ENCODE peak calls at places on chromosomes 1 and 21, in five cellular contexts. One of them, this sample, is unnamed.

GRCh38 chr21:15794277-15794912 is 64.6 kb downstream of the USP25 start:
- DNase-seq in T47D: no peak
- DNase-seq in myocyte: no peak
- DNase-seq in epithelial cell of esophagus: no peak
- DNase-seq in brain microvascular endothelial cell: no peak
- DNase-seq in this sample: no peak

GRCh38 chr1:53590581-53591515 is 131.6 kb downstream of the DMRTB1 start:
- DNase-seq in epithelial cell of esophagus: no peak
- DNase-seq in myocyte: no peak
- DNase-seq in T47D: no peak
- DNase-seq in brain microvascular endothelial cell: no peak
- DNase-seq in this sample: no peak

GRCh38 chr1:97898948-97899347 is 21.9 kb downstream of the DPYD start:
- DNase-seq in myocyte: no peak
- DNase-seq in T47D: no peak
- DNase-seq in epithelial cell of esophagus: no peak
- DNase-seq in brain microvascular endothelial cell: no peak
- DNase-seq in this sample: no peak

GRCh38 chr1:246933893-246934292 is 2.1 kb upstream of the AHCTF1 start:
- DNase-seq in brain microvascular endothelial cell: no peak
- DNase-seq in T47D: no peak
- DNase-seq in epithelial cell of esophagus: no peak
- DNase-seq in myocyte: no peak
- DNase-seq in this sample: no peak

GRCh38 chr1:25095635-25096200 is 136.6 kb downstream of the SYF2 start:
- DNase-seq in T47D: no peak
- DNase-seq in brain microvascular endothelial cell: no peak
- DNase-seq in myocyte: no peak
- DNase-seq in epithelial cell of esophagus: no peak
- DNase-seq in this sample: no peak

GRCh38 chr1:30484668-30485067 is 238.7 kb downstream of the MATN1 start:
- DNase-seq in brain microvascular endothelial cell: no peak
- DNase-seq in T47D: no peak
- DNase-seq in epithelial cell of esophagus: no peak
- DNase-seq in myocyte: no peak
- DNase-seq in this sample: no peak

GRCh38 chr21:41283211-41283818 is 33.3 kb upstream of the FAM3B start:
- DNase-seq in epithelial cell of esophagus: peak; percentile 87
- DNase-seq in brain microvascular endothelial cell: peak; percentile 65
- DNase-seq in T47D: peak; percentile 65
- DNase-seq in myocyte: peak; percentile 82
- DNase-seq in this sample: peak; percentile 77

GRCh38 chr21:33924079-33924765 is 8.6 kb upstream of the ATP5PO start:
- DNase-seq in brain microvascular endothelial cell: peak; percentile 69
- DNase-seq in epithelial cell of esophagus: peak; percentile 79
- DNase-seq in myocyte: peak; percentile 90
- DNase-seq in T47D: peak; percentile 68
- DNase-seq in this sample: peak; percentile 58

GRCh38 chr1:216598448-216598847 is 124.8 kb downstream of the ESRRG start:
- DNase-seq in myocyte: no peak
- DNase-seq in T47D: no peak
- DNase-seq in epithelial cell of esophagus: no peak
- DNase-seq in brain microvascular endothelial cell: no peak
- DNase-seq in this sample: no peak

GRCh38 chr1:220012259-220012658 is 34.0 kb downstream of the EPRS1 start:
- DNase-seq in myocyte: peak; percentile 62
- DNase-seq in brain microvascular endothelial cell: no peak
- DNase-seq in epithelial cell of esophagus: no peak
- DNase-seq in T47D: no peak
- DNase-seq in this sample: peak; percentile 2

GRCh38 chr1:245752551-245752950 is 597.8 kb downstream of the KIF26B start:
- DNase-seq in myocyte: no peak
- DNase-seq in epithelial cell of esophagus: no peak
- DNase-seq in brain microvascular endothelial cell: no peak
- DNase-seq in T47D: no peak
- DNase-seq in this sample: no peak

GRCh38 chr1:182297312-182297711 is 94.3 kb downstream of the GLUL start:
- DNase-seq in myocyte: no peak
- DNase-seq in epithelial cell of esophagus: no peak
- DNase-seq in T47D: no peak
- DNase-seq in brain microvascular endothelial cell: no peak
- DNase-seq in this sample: no peak

GRCh38 chr1:188117436-188117835 is 1288.7 kb downstream of the PLA2G4A start:
- DNase-seq in epithelial cell of esophagus: peak; percentile 73
- DNase-seq in T47D: no peak
- DNase-seq in brain microvascular endothelial cell: no peak
- DNase-seq in myocyte: no peak
- DNase-seq in this sample: no peak

GRCh38 chr1:41529621-41530395 is 45.3 kb upstream of the EDN2 start:
- DNase-seq in epithelial cell of esophagus: no peak
- DNase-seq in brain microvascular endothelial cell: no peak
- DNase-seq in T47D: no peak
- DNase-seq in myocyte: no peak
- DNase-seq in this sample: no peak

GRCh38 chr1:53410100-53410541 is 49.1 kb upstream of the DMRTB1 start:
- DNase-seq in myocyte: peak; percentile 27
- DNase-seq in epithelial cell of esophagus: peak; percentile 23
- DNase-seq in T47D: no peak
- DNase-seq in brain microvascular endothelial cell: peak; percentile 46
- DNase-seq in this sample: no peak

GRCh38 chr1:15205586-15206346 is 41.3 kb upstream of the FHAD1 start:
- DNase-seq in T47D: no peak
- DNase-seq in myocyte: no peak
- DNase-seq in brain microvascular endothelial cell: no peak
- DNase-seq in epithelial cell of esophagus: no peak
- DNase-seq in this sample: no peak

GRCh38 chr1:6414443-6414844 is 5.3 kb downstream of the HES2 start:
- DNase-seq in epithelial cell of esophagus: peak; percentile 100
- DNase-seq in brain microvascular endothelial cell: no peak
- DNase-seq in T47D: no peak
- DNase-seq in myocyte: peak; percentile 71
- DNase-seq in this sample: peak; percentile 9

GRCh38 chr21:26077523-26077922 is 93.0 kb downstream of the APP start:
- DNase-seq in T47D: no peak
- DNase-seq in brain microvascular endothelial cell: no peak
- DNase-seq in myocyte: peak; percentile 80
- DNase-seq in epithelial cell of esophagus: no peak
- DNase-seq in this sample: no peak

GRCh38 chr1:67711150-67711849 is 26.3 kb downstream of the GADD45A start:
- DNase-seq in T47D: no peak
- DNase-seq in brain microvascular endothelial cell: no peak
- DNase-seq in epithelial cell of esophagus: no peak
- DNase-seq in myocyte: no peak
- DNase-seq in this sample: no peak

GRCh38 chr1:63524166-63524565 is 841 bp downstream of the EFCAB7 start:
- DNase-seq in myocyte: peak; percentile 4
- DNase-seq in T47D: no peak
- DNase-seq in epithelial cell of esophagus: no peak
- DNase-seq in brain microvascular endothelial cell: no peak
- DNase-seq in this sample: no peak

GRCh38 chr1:18486195-18486594 is 5.5 kb downstream of the KLHDC7A start:
- DNase-seq in epithelial cell of esophagus: no peak
- DNase-seq in T47D: no peak
- DNase-seq in brain microvascular endothelial cell: no peak
- DNase-seq in myocyte: no peak
- DNase-seq in this sample: no peak

GRCh38 chr1:175600721-175601440 is 142.5 kb downstream of the TNR start:
- DNase-seq in myocyte: no peak
- DNase-seq in epithelial cell of esophagus: no peak
- DNase-seq in brain microvascular endothelial cell: no peak
- DNase-seq in T47D: no peak
- DNase-seq in this sample: no peak

GRCh38 chr21:36388835-36389234 is 3.6 kb downstream of the CHAF1B start:
- DNase-seq in T47D: peak; percentile 14
- DNase-seq in epithelial cell of esophagus: peak; percentile 59
- DNase-seq in brain microvascular endothelial cell: peak; percentile 33
- DNase-seq in myocyte: peak; percentile 23
- DNase-seq in this sample: no peak

GRCh38 chr1:185969028-185969427 is 234.8 kb downstream of the HMCN1 start:
- DNase-seq in brain microvascular endothelial cell: no peak
- DNase-seq in myocyte: no peak
- DNase-seq in epithelial cell of esophagus: no peak
- DNase-seq in T47D: no peak
- DNase-seq in this sample: no peak

GRCh38 chr1:241237873-241238272 is 119.1 kb downstream of the RGS7 start:
- DNase-seq in epithelial cell of esophagus: no peak
- DNase-seq in brain microvascular endothelial cell: no peak
- DNase-seq in T47D: no peak
- DNase-seq in myocyte: no peak
- DNase-seq in this sample: no peak

GRCh38 chr1:152436593-152437338 is 22.7 kb upstream of the CRNN start:
- DNase-seq in T47D: no peak
- DNase-seq in epithelial cell of esophagus: peak; percentile 68
- DNase-seq in brain microvascular endothelial cell: no peak
- DNase-seq in myocyte: peak; percentile 51
- DNase-seq in this sample: no peak

GRCh38 chr1:93608188-93609109 is 73.2 kb downstream of the BCAR3 start:
- DNase-seq in epithelial cell of esophagus: no peak
- DNase-seq in brain microvascular endothelial cell: no peak
- DNase-seq in myocyte: peak; percentile 66
- DNase-seq in T47D: no peak
- DNase-seq in this sample: no peak

GRCh38 chr1:16146888-16147614 is 8.8 kb downstream of the EPHA2 start:
- DNase-seq in epithelial cell of esophagus: no peak
- DNase-seq in brain microvascular endothelial cell: no peak
- DNase-seq in T47D: no peak
- DNase-seq in myocyte: peak; percentile 59
- DNase-seq in this sample: no peak

GRCh38 chr1:204384636-204385354 is 25.1 kb upstream of the PLEKHA6 start:
- DNase-seq in epithelial cell of esophagus: peak; percentile 63
- DNase-seq in myocyte: peak; percentile 83
- DNase-seq in brain microvascular endothelial cell: no peak
- DNase-seq in T47D: no peak
- DNase-seq in this sample: peak; percentile 9

GRCh38 chr1:226810681-226811080 is 59.7 kb upstream of the PSEN2 start:
- DNase-seq in T47D: no peak
- DNase-seq in brain microvascular endothelial cell: no peak
- DNase-seq in myocyte: no peak
- DNase-seq in epithelial cell of esophagus: no peak
- DNase-seq in this sample: no peak